ENCODE peak calls at places on chromosomes 16 and 17, in four cellular contexts. V is mucosa of gallbladder, R is left cardiac atrium, P is NCI-H1436. J is an unnamed sample.

GRCh38 chr17:17823433-17824118 is 13.2 kb downstream of the SREBF1 start:
- DNase-seq in V (peak), R (peak), P (peak), J (peak)

GRCh38 chr17:5537251-5537650 is 47.1 kb downstream of the NLRP1 start:
- DNase-seq in R (no peak), V (no peak), P (no peak), J (no peak)

GRCh38 chr16:67115649-67116048 is 5.9 kb downstream of the PHAF1 start:
- DNase-seq in P (no peak), V (no peak), R (no peak), J (no peak)

GRCh38 chr16:87297918-87298631 is 19.1 kb downstream of the C16orf95 start:
- DNase-seq in R (no peak), P (no peak), V (peak), J (peak)

GRCh38 chr17:63932721-63933120 is 590 bp upstream of the CD79B start:
- DNase-seq in P (no peak), V (no peak), R (no peak), J (no peak)

GRCh38 chr16:49828545-49829267 is 27.2 kb downstream of the ZNF423 start:
- DNase-seq in R (peak), P (no peak), V (no peak), J (no peak)

GRCh38 chr17:35713069-35713728 is 18.2 kb upstream of the RASL10B start:
- DNase-seq in P (no peak), V (peak), R (no peak), J (no peak)

GRCh38 chr16:82329504-82330192 is 159.6 kb upstream of the MPHOSPH6 start:
- DNase-seq in P (peak), R (no peak), V (no peak), J (no peak)

GRCh38 chr17:61481421-61481820 is 29.2 kb downstream of the TBX4 start:
- DNase-seq in V (no peak), R (no peak), P (no peak), J (no peak)

GRCh38 chr17:35849469-35850348 is 19.0 kb downstream of the HEATR9 start:
- DNase-seq in R (no peak), V (peak), P (peak), J (peak)

GRCh38 chr17:3919123-3919624 is 2.9 kb upstream of the P2RX1 start:
- DNase-seq in V (no peak), P (no peak), R (peak), J (no peak)

GRCh38 chr17:43442711-43443110 is 41.1 kb upstream of the DHX8 start:
- DNase-seq in P (no peak), R (no peak), V (no peak), J (no peak)

GRCh38 chr17:61081959-61082358 is 317.7 kb upstream of the TBX2 start:
- DNase-seq in V (no peak), P (no peak), R (no peak), J (no peak)

GRCh38 chr17:77002103-77003045 is 134.2 kb downstream of the MGAT5B start:
- DNase-seq in R (no peak), V (no peak), P (no peak), J (no peak)

GRCh38 chr16:49563666-49564065 is 190.1 kb downstream of the C16orf78 start:
- DNase-seq in R (no peak), V (no peak), P (no peak), J (no peak)

GRCh38 chr17:50903604-50904521 is 37.7 kb upstream of the TOB1 start:
- DNase-seq in R (no peak), V (no peak), P (no peak), J (no peak)

GRCh38 chr17:60971515-60972369 is 294.1 kb downstream of the BCAS3 start:
- DNase-seq in R (no peak), P (peak), V (peak), J (peak)

GRCh38 chr16:901715-902601 is 68.8 kb downstream of the LMF1 start:
- DNase-seq in P (no peak), V (no peak), R (no peak), J (no peak)

GRCh38 chr16:1784977-1785845 is 2.5 kb downstream of the NUBP2 start:
- DNase-seq in P (no peak), V (no peak), R (peak), J (no peak)

GRCh38 chr16:77452243-77452642 is 17.4 kb upstream of the ADAMTS18 start:
- DNase-seq in V (no peak), R (no peak), P (no peak), J (no peak)

GRCh38 chr16:56914896-56915295 is 17.0 kb upstream of the HERPUD1 start:
- DNase-seq in V (no peak), P (no peak), R (no peak), J (no peak)

GRCh38 chr17:44086364-44087311 is 16.1 kb downstream of the G6PC3 start:
- DNase-seq in P (no peak), V (no peak), R (no peak), J (no peak)

GRCh38 chr16:84617068-84617630 is 729 bp downstream of the COTL1 start:
- DNase-seq in R (peak), P (no peak), V (no peak), J (peak)

GRCh38 chr16:51982715-51983680 is 563.9 kb downstream of the TOX3 start:
- DNase-seq in P (peak), R (no peak), V (peak), J (peak)

GRCh38 chr17:3697157-3697515 is 1.2 kb upstream of the P2RX5 start:
- DNase-seq in R (no peak), V (no peak), P (no peak), J (no peak)

GRCh38 chr17:13784466-13784865 is 182.7 kb upstream of the HS3ST3A1 start:
- DNase-seq in V (no peak), P (no peak), R (no peak), J (no peak)

GRCh38 chr17:1206016-1206787 is 26.4 kb upstream of the ABR start:
- DNase-seq in R (no peak), V (no peak), P (no peak), J (no peak)

GRCh38 chr16:71226229-71227141 is 4.0 kb downstream of the HYDIN start:
- DNase-seq in V (no peak), R (no peak), P (no peak), J (no peak)